ENCODE peak calls at places on chromosomes 5 and 9, in ten cellular contexts. N is HepG2; M is CD8-positive, alpha-beta T cell; D is sigmoid colon; R is A673; A is uterus; H is PC-9; P is MM.1S; T is BE2C; K is thyroid gland. I is an unnamed sample. For H3K4me1, the result is how much of the 10 kb centered on the place peaks cover.

GRCh38 chr9:115837618-115838017 is 316.0 kb upstream of the PAPPA start:
- DNase-seq in N (no peak), M (no peak), D (peak), R (no peak), A (no peak), H (no peak), P (no peak), T (no peak), K (no peak), I (no peak)

GRCh38 chr5:10306806-10307205 is 896 bp downstream of the CMBL start:
- DNase-seq in N (no peak), M (no peak), D (no peak), R (no peak), A (no peak), H (no peak), P (no peak), T (no peak), K (no peak), I (no peak)

GRCh38 chr9:129567842-129568559 is 52.9 kb downstream of the C9orf50 start:
- DNase-seq in N (peak), M (no peak), D (no peak), R (peak), A (peak), H (peak), P (no peak), T (no peak), K (peak), I (no peak)

GRCh38 chr9:127107344-127108181 is 14.9 kb downstream of the ANGPTL2 start:
- DNase-seq in N (no peak), M (no peak), D (no peak), R (no peak), A (no peak), H (no peak), P (no peak), T (no peak), K (no peak), I (no peak)

GRCh38 chr5:112551437-112552018 is 132.5 kb upstream of the EPB41L4A start:
- DNase-seq in N (peak), M (peak), D (no peak), R (peak), A (no peak), H (no peak), P (peak), T (peak), K (peak), I (peak)

GRCh38 chr5:68048529-68048928 is 167.0 kb upstream of the PIK3R1 start:
- DNase-seq in N (no peak), M (no peak), D (no peak), R (no peak), A (no peak), H (no peak), P (no peak), T (no peak), K (no peak), I (no peak)

GRCh38 chr9:82073551-82073950 is 85.0 kb downstream of the SPATA31D1 start:
- DNase-seq in N (no peak), M (no peak), D (no peak), R (no peak), A (no peak), H (no peak), P (no peak), T (no peak), K (no peak), I (no peak)

GRCh38 chr9:96566401-96567202 is 53.0 kb downstream of the CDC14B start:
- DNase-seq in N (peak), M (peak), D (peak), R (peak), A (peak), H (peak), P (peak), T (peak), K (peak), I (peak)

GRCh38 chr5:103112910-103113309 is 7.0 kb downstream of the GIN1 start:
- DNase-seq in N (no peak), M (no peak), D (no peak), R (no peak), A (no peak), H (no peak), P (no peak), T (no peak), K (no peak), I (no peak)

GRCh38 chr9:109274768-109275596 is 45.9 kb downstream of the EPB41L4B start:
- DNase-seq in N (no peak), M (no peak), D (no peak), R (no peak), A (no peak), H (no peak), P (no peak), T (no peak), K (no peak), I (no peak)

GRCh38 chr5:158313739-158314464 is 455.0 kb upstream of the CLINT1 start:
- DNase-seq in N (no peak), M (no peak), D (no peak), R (no peak), A (no peak), H (no peak), P (no peak), T (no peak), K (no peak), I (no peak)

GRCh38 chr9:40926404-40927259 is 201.8 kb downstream of the FOXD4L6 start:
- DNase-seq in N (no peak), M (no peak), D (no peak), R (no peak), A (no peak), H (no peak), P (no peak), T (no peak), K (no peak), I (no peak)

GRCh38 chr9:9949948-9950347 is 662.9 kb downstream of the PTPRD start:
- DNase-seq in N (no peak), M (no peak), D (no peak), R (no peak), A (no peak), H (no peak), P (no peak), T (no peak), K (no peak), I (no peak)

GRCh38 chr5:149837680-149838269 is 106.8 kb downstream of the PDE6A start:
- DNase-seq in N (peak), M (no peak), D (no peak), R (peak), A (no peak), H (no peak), P (no peak), T (peak), K (peak), I (no peak)

GRCh38 chr5:149840226-149840825 is 104.3 kb downstream of the PDE6A start:
- DNase-seq in N (no peak), M (no peak), D (no peak), R (no peak), A (no peak), H (no peak), P (no peak), T (no peak), K (no peak), I (no peak)

GRCh38 chr5:149836451-149837139 is 106.5 kb downstream of the PPARGC1B start:
- DNase-seq in N (no peak), M (no peak), D (no peak), R (no peak), A (no peak), H (no peak), P (no peak), T (no peak), K (no peak), I (no peak)

GRCh38 chr5:149839761-149840160 is 104.8 kb downstream of the PDE6A start:
- DNase-seq in N (no peak), M (no peak), D (no peak), R (peak), A (no peak), H (no peak), P (no peak), T (no peak), K (no peak), I (no peak)

GRCh38 chr5:149838881-149839739 is 105.5 kb downstream of the PDE6A start:
- DNase-seq in N (no peak), M (no peak), D (no peak), R (no peak), A (no peak), H (peak), P (no peak), T (no peak), K (no peak), I (no peak)
- H3K4me1 ChIP-seq in N (under half), M (under half), D (under half), R (half or more), A (under half), H (under half), P (under half), T (under half), K (under half), I (under half)

GRCh38 chr5:41240390-41240789 is 27.1 kb upstream of the C6 start:
- DNase-seq in N (no peak), M (no peak), D (no peak), R (no peak), A (no peak), H (no peak), P (no peak), T (no peak), K (no peak), I (no peak)

GRCh38 chr5:41246376-41246775 is 33.0 kb upstream of the C6 start:
- DNase-seq in N (no peak), M (no peak), D (no peak), R (no peak), A (peak), H (peak), P (no peak), T (no peak), K (no peak), I (no peak)

DNA sequence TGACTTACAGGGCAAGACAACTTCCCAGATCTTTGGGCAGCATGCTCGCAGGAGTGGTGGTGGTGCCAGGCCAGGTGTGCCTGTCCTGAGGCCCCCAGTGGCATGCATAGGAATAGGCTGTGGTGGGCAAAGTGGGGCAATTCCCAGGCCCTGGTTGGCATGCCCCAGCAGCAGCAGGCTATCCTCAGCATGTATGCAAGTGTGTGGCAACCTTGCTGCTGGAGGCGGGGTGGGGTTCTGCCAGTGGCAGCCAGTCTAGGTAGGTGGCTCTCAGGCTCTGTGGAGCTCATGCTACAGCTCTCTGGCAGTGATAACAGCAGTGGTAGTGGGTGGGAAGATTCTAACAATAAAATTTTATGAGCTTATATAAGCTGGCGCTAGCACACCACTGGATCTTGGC is 27.7 kb upstream of the C6 start:
- DNase-seq in N (no peak), M (no peak), D (no peak), R (no peak), A (no peak), H (no peak), P (no peak), T (no peak), K (no peak), I (no peak)
- H3K4me1 ChIP-seq in N (under half), M (under half), D (under half), R (under half), A (under half), H (under half), P (under half), T (under half), K (under half), I (under half)

GRCh38 chr9:93202919-93203712 is 19.2 kb downstream of the WNK2 start:
- DNase-seq in N (no peak), M (no peak), D (no peak), R (no peak), A (no peak), H (no peak), P (no peak), T (no peak), K (no peak), I (no peak)

GRCh38 chr9:93205896-93206575 is 22.1 kb downstream of the WNK2 start:
- DNase-seq in N (no peak), M (no peak), D (no peak), R (no peak), A (no peak), H (no peak), P (no peak), T (no peak), K (no peak), I (no peak)

GRCh38 chr9:93205045-93205768 is 21.3 kb downstream of the WNK2 start:
- DNase-seq in N (peak), M (no peak), D (peak), R (no peak), A (peak), H (no peak), P (peak), T (peak), K (no peak), I (no peak)

GRCh38 chr9:93204470-93205043 is 20.6 kb downstream of the WNK2 start:
- DNase-seq in N (no peak), M (no peak), D (no peak), R (no peak), A (no peak), H (no peak), P (no peak), T (no peak), K (no peak), I (no peak)

GRCh38 chr9:93203713-93204469 is 20.0 kb downstream of the WNK2 start:
- DNase-seq in N (no peak), M (no peak), D (no peak), R (no peak), A (no peak), H (no peak), P (no peak), T (no peak), K (no peak), I (no peak)
- H3K4me1 ChIP-seq in N (half or more), M (under half), D (half or more), R (under half), A (under half), H (under half), P (under half), T (under half), K (under half), I (under half)

GRCh38 chr5:14184725-14185124 is 41.6 kb downstream of the TRIO start:
- DNase-seq in N (no peak), M (no peak), D (no peak), R (no peak), A (peak), H (no peak), P (no peak), T (no peak), K (no peak), I (no peak)

GRCh38 chr5:14184082-14184481 is 40.9 kb downstream of the TRIO start:
- DNase-seq in N (no peak), M (no peak), D (no peak), R (no peak), A (no peak), H (no peak), P (no peak), T (no peak), K (no peak), I (no peak)

GRCh38 chr5:14181299-14181968 is 38.3 kb downstream of the TRIO start:
- DNase-seq in N (no peak), M (no peak), D (no peak), R (no peak), A (no peak), H (no peak), P (no peak), T (peak), K (no peak), I (no peak)

GRCh38 chr5:14182761-14183160 is 39.6 kb downstream of the TRIO start:
- DNase-seq in N (peak), M (no peak), D (no peak), R (no peak), A (no peak), H (no peak), P (no peak), T (no peak), K (no peak), I (no peak)

DNA sequence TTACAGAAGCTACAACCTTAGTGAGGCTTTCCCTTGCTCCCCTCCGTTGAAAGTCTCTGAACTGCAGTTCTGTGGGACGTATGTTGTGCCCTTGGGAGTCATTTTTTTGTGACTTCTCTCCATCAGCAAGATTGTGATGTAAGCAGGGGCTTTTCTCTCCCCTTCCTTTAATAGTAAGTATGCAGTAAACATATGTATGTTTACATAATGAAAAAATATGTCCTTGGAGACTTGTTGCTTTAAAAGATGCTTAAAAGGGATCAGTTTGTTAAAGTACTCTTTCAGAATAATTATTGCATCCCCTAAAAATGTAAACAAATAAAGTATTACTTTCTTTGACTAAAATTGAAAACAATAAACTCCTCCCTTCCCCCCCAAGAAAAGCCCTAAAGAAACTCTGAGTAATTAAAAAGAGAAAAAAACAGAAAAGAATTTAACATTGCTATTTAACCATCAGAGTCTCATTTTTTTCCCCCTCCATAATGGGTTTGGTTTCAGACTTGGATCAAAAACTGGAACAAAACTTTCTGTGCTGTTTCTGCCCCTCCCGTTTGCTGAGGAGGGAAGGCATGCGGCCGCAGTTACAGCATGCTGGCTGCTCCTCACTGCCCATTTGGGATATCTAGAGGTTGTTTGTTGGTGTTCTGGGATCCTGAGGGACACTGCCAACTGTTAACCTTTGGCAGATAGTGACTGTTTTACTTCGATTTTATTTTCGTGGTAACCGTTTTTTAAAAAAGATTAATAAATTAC is 40.2 kb downstream of the TRIO start:
- DNase-seq in N (no peak), M (no peak), D (no peak), R (no peak), A (peak), H (no peak), P (no peak), T (no peak), K (no peak), I (no peak)
- H3K4me1 ChIP-seq in N (half or more), M (under half), D (half or more), R (half or more), A (under half), H (half or more), P (under half), T (under half), K (half or more), I (under half)

GRCh38 chr5:136028090-136028489 is 698 bp upstream of the TGFBI start:
- DNase-seq in N (no peak), M (no peak), D (peak), R (no peak), A (no peak), H (peak), P (no peak), T (no peak), K (no peak), I (no peak)
- H3K4me1 ChIP-seq in N (under half), M (under half), D (half or more), R (under half), A (under half), H (half or more), P (under half), T (under half), K (under half), I (under half)

DNA sequence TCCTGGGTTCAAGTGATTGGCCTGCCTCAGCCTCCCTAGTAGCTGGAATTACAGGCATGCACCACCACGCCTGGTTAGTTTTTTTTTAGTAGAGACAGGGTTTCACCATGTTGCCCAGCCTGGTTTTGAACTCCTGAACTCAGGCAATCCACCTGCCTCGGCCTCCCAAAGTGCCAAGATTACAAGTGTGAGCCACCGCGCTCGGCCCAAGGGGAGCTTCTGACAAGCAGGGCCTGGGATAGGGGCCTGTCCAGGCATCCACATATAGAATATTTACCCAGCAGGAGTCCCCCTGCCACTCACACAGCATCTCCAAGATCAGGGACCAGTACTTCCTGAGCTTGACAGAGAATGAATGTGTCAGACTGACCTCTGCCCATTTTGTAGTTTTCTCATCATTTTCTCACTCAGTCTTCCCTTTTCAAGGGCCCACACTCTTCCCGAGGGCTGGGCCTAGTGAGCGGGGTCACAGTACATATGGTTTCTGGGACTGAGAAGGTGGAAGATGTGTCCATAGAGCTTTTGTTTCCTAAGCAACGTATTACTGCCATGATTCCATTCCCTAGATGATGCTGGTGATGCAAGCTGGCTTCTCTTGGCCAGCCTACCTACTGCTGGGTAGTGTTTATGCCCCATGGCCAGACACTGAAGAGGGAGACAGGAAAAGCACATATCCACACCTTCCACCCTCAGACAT is 9.9 kb downstream of the IRF1 start:
- DNase-seq in N (no peak), M (no peak), D (peak), R (no peak), A (no peak), H (no peak), P (no peak), T (no peak), K (no peak), I (no peak)
- H3K4me1 ChIP-seq in N (under half), M (half or more), D (under half), R (under half), A (under half), H (under half), P (half or more), T (under half), K (under half), I (under half)

DNA sequence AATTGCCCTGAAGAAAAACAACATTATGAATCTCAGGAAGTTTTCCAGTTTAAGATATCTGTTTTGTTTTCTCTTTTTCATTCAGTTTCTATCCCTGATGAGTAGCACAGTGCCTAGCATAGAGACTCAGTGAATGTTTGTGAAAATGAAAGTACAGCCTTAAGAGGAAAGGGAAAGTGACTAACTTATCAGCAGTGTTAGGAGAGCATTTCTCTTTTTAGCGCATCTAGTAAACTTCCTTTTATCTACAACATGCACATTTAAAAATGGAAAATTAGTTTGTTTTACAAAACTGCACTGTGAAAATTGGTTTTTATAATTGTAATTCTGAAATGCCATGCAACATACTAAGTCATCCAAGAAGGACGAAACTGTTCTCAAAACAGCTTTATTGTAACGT is 110.8 kb downstream of the SMARCA2 start:
- DNase-seq in N (no peak), M (no peak), D (no peak), R (no peak), A (no peak), H (no peak), P (peak), T (no peak), K (no peak), I (no peak)
- H3K4me1 ChIP-seq in N (under half), M (under half), D (under half), R (under half), A (under half), H (under half), P (under half), T (under half), K (under half), I (under half)